ENCODE peak calls at places on chromosome 22, in seven cellular contexts. X is Peyer's patch, H is astrocyte, K is heart right ventricle, Q is aorta, F is Caco-2, U is tibial nerve. B is an unnamed sample.

GRCh38 chr22:24894998-24895397 is 51.5 kb downstream of the LHFPL7 start:
- DNase-seq in X (peak; percentile 77), H (peak; percentile 44), K (peak; percentile 75), Q (peak; percentile 90), F (no peak), U (peak; percentile 60), B (peak; percentile 80)

GRCh38 chr22:31680764-31681624 is 19.0 kb upstream of the PISD start:
- DNase-seq in X (no peak), H (peak; percentile 84), K (no peak), Q (peak; percentile 51), F (no peak), U (no peak), B (peak; percentile 36)

GRCh38 chr22:29810156-29810555 is 27.9 kb downstream of the ASCC2 start:
- DNase-seq in X (no peak), H (no peak), K (no peak), Q (no peak), F (no peak), U (no peak), B (no peak)

GRCh38 chr22:46452195-46453005 is 85.0 kb downstream of the CELSR1 start:
- DNase-seq in X (no peak), H (no peak), K (no peak), Q (no peak), F (no peak), U (no peak), B (no peak)

GRCh38 chr22:27580311-27580897 is 221.2 kb downstream of the MN1 start:
- DNase-seq in X (no peak), H (no peak), K (no peak), Q (no peak), F (no peak), U (no peak), B (no peak)

GRCh38 chr22:23547818-23548500 is 32.1 kb downstream of the IGLL1 start:
- DNase-seq in X (no peak), H (no peak), K (no peak), Q (peak; percentile 6), F (no peak), U (no peak), B (no peak)

GRCh38 chr22:41367039-41367679 is 14.6 kb upstream of the TEF start:
- DNase-seq in X (peak; percentile 91), H (peak; percentile 91), K (peak; percentile 98), Q (peak; percentile 97), F (no peak), U (peak; percentile 96), B (peak; percentile 93)

GRCh38 chr22:26471522-26471921 is 12.1 kb downstream of the HPS4 start:
- DNase-seq in X (no peak), H (peak; percentile 97), K (no peak), Q (no peak), F (no peak), U (no peak), B (no peak)

GRCh38 chr22:21951931-21952465 is 650 bp downstream of the PPM1F start:
- DNase-seq in X (no peak), H (peak; percentile 42), K (peak; percentile 56), Q (peak; percentile 75), F (peak; percentile 64), U (no peak), B (peak; percentile 25)

GRCh38 chr22:27797793-27798525 is 3.6 kb downstream of the MN1 start:
- DNase-seq in X (no peak), H (no peak), K (no peak), Q (peak; percentile 54), F (no peak), U (no peak), B (no peak)

GRCh38 chr22:27377901-27378300 is 423.7 kb downstream of the MN1 start:
- DNase-seq in X (no peak), H (no peak), K (no peak), Q (no peak), F (no peak), U (no peak), B (peak; percentile 27)

GRCh38 chr22:27885977-27886842 is 32.8 kb downstream of the PITPNB start:
- DNase-seq in X (peak; percentile 74), H (peak; percentile 87), K (no peak), Q (no peak), F (peak; percentile 48), U (peak; percentile 25), B (peak; percentile 36)

GRCh38 chr22:48577014-48577690 is 1250.5 kb downstream of the BRD1 start:
- DNase-seq in X (no peak), H (no peak), K (no peak), Q (peak; percentile 36), F (no peak), U (no peak), B (no peak)

GRCh38 chr22:29213481-29213880 is 7.8 kb downstream of the EMID1 start:
- DNase-seq in X (no peak), H (no peak), K (no peak), Q (no peak), F (no peak), U (no peak), B (no peak)

GRCh38 chr22:17115311-17115710 is 5.8 kb downstream of the TMEM121B start:
- DNase-seq in X (no peak), H (no peak), K (no peak), Q (no peak), F (no peak), U (no peak), B (no peak)

GRCh38 chr22:25334091-25334490 is 114.7 kb downstream of the CRYBB2 start:
- DNase-seq in X (peak; percentile 75), H (no peak), K (peak; percentile 78), Q (no peak), F (peak; percentile 55), U (no peak), B (peak; percentile 57)

GRCh38 chr22:46105494-46106278 is 44.6 kb upstream of the PPARA start:
- DNase-seq in X (peak; percentile 85), H (peak; percentile 93), K (no peak), Q (no peak), F (peak; percentile 87), U (no peak), B (peak; percentile 90)

GRCh38 chr22:25172153-25172552 is 27.5 kb upstream of the CRYBB3 start:
- DNase-seq in X (no peak), H (no peak), K (no peak), Q (no peak), F (peak; percentile 43), U (no peak), B (peak; percentile 41)

DNA sequence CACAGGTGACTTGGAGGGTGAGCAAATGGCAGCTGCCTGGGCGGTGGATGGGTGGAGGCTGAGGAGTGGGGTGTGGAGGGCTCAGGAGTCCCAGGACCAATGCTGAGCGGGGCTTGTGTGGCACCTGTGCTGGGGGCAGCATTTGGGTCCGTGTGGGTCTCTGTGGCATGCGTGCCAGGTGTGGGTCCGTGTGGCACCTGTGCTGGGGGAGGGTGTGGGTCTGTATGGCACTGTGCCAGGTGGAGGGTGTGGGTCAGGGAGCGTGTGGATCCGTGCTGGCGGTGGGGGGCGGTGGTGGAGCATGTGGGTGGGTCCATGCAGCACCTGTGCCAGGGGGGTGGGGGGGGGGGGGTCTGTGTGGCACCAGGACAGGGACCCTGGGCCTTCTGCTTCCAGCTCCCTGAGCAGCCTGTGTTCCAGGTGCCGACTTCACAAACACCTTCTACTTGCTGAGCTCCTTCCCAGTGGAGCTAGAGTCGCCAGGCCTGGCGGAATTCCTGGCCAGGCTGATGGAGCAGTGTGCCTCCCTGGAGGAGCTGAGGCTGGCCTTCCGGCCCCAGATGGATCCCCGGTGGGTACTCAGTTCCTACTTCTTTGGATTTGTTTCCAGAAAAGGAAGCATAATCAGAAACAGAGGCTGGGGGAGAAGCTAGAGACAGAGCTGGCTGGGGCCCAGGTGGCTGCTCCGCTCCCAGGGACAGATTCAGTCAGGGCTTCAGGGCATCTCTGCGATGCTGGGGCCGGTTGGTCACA is 14.7 kb downstream of the SELENOO start:
- DNase-seq in X (no peak), H (no peak), K (no peak), Q (peak; percentile 49), F (no peak), U (no peak), B (no peak)
- H3K36me3 ChIP-seq in X (no peaks in the 10 kb centered on the region), H (peaks cover 15% of the 10 kb centered on the region), K (peaks cover 99% of the 10 kb centered on the region), Q (peaks cover 18% of the 10 kb centered on the region), F (no peaks in the 10 kb centered on the region), U (peaks cover 10% of the 10 kb centered on the region), B (peaks cover 20% of the 10 kb centered on the region)

GRCh38 chr22:43883012-43883661 is 8.7 kb downstream of the PNPLA5 start:
- DNase-seq in X (peak; percentile 55), H (peak; percentile 63), K (no peak), Q (peak; percentile 49), F (peak; percentile 64), U (no peak), B (peak; percentile 61)

GRCh38 chr22:43882122-43882767 is 9.6 kb downstream of the PNPLA5 start:
- DNase-seq in X (no peak), H (no peak), K (no peak), Q (peak; percentile 21), F (no peak), U (no peak), B (no peak)

GRCh38 chr22:43884600-43885318 is 7.1 kb downstream of the PNPLA5 start:
- DNase-seq in X (peak; percentile 74), H (no peak), K (peak; percentile 71), Q (peak; percentile 67), F (peak; percentile 65), U (peak; percentile 49), B (peak; percentile 52)

GRCh38 chr22:43885319-43885671 is 6.5 kb downstream of the PNPLA5 start:
- DNase-seq in X (no peak), H (no peak), K (no peak), Q (no peak), F (no peak), U (no peak), B (no peak)

DNA sequence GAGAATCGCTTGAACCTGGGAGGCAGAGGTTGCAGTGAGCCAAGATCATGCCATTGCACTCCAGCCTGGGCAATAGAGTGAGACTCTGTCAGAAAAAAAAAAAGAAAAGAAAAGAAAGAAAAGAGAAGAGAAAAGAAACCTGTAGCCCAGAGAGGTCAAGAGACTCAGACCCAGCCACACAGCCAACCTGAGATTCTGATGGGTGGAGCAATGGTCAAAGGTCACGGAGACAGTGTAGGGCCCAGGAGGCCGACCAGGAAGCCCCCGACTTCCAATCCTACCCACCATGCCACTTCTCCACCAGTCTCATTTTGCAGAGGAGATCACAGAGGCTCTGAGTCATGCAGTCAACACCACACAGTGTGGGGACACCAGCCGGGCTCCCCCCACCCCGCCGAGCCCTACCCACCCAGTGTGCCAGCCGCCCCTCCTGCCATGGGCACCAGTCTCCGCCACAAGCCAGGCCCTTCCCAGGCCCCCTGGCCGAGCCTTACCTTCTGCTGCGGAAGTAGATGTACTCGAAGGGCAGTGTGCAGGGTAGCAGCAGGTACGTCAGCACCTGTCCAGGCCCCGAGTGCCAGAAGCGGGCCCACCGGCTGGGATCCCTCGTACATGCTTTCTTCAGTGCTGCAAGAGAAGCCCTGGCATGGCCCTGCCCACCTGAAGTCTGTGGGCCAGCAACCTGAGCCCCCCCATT is 7.9 kb downstream of the PNPLA5 start:
- DNase-seq in X (no peak), H (no peak), K (no peak), Q (peak; percentile 34), F (no peak), U (no peak), B (no peak)
- H3K9me3 ChIP-seq in X (no peaks in the 10 kb centered on the region), H (no peaks in the 10 kb centered on the region), K (no peaks in the 10 kb centered on the region), Q (no peaks in the 10 kb centered on the region), F (no peaks in the 10 kb centered on the region), U (no peaks in the 10 kb centered on the region), B (no peaks in the 10 kb centered on the region)

DNA sequence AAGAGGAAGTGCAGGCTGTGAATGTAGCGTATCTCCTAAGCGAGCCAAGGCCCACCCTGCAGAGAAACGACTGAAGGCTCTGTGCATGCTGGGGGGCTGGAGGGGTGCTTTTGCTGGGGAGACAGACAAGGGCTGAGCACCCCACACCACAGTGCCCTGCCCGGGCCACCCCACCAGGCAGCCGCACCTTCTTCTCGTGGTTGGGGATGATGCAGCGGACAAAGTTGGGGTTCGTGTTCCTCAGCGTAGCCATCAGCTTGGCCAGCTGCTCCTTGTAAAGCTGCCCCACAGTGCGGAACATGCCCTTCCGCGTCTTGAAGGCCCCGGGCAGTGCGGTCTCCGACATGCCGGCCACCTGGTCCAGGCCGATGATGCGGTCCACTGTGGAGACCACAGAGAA is 53.3 kb downstream of the APOL1 start:
- DNase-seq in X (no peak), H (no peak), K (no peak), Q (no peak), F (no peak), U (no peak), B (no peak)
- H3K36me3 ChIP-seq in X (no peaks in the 10 kb centered on the region), H (peaks cover 85% of the 10 kb centered on the region), K (peaks cover 100% of the 10 kb centered on the region), Q (peaks cover 51% of the 10 kb centered on the region), F (peaks cover 6% of the 10 kb centered on the region), U (peaks cover 13% of the 10 kb centered on the region), B (peaks cover 55% of the 10 kb centered on the region)

GRCh38 chr22:19319281-19319680 is 27.8 kb upstream of the CLTCL1 start:
- DNase-seq in X (no peak), H (no peak), K (no peak), Q (no peak), F (no peak), U (no peak), B (no peak)
- H3K9me3 ChIP-seq in X (no peaks in the 10 kb centered on the region), H (peaks cover 3% of the 10 kb centered on the region), K (peaks cover 54% of the 10 kb centered on the region), Q (peaks cover 4% of the 10 kb centered on the region), F (peaks cover 24% of the 10 kb centered on the region), U (no peaks in the 10 kb centered on the region), B (no peaks in the 10 kb centered on the region)

B was measured in small intestine.